ENCODE peak calls at places on chromosome 5, in ten cellular contexts. One of them, this sample, is unnamed.

GRCh38 chr5:53642006-53642405 is 81.6 kb downstream of the NDUFS4 start:
- DNase-seq in activated CD8-positive, alpha-beta T cell treated with anti-CD3 and anti-CD28 coated beads for 36 hours: no peak
- DNase-seq in IMR-90: peak; percentile 17
- DNase-seq in cardiac fibroblast: peak; percentile 47
- DNase-seq in tibial artery: no peak
- DNase-seq in CD8-positive, alpha-beta T cell: no peak
- DNase-seq in breast epithelium: no peak
- DNase-seq in AG10803: peak; percentile 62
- DNase-seq in stomach: no peak
- DNase-seq in fibroblast of villous mesenchyme: peak; percentile 55
- DNase-seq in this sample: no peak

GRCh38 chr5:8329773-8330172 is 460.8 kb downstream of the MTRR start:
- DNase-seq in tibial artery: no peak
- DNase-seq in fibroblast of villous mesenchyme: no peak
- DNase-seq in CD8-positive, alpha-beta T cell: no peak
- DNase-seq in AG10803: peak; percentile 11
- DNase-seq in activated CD8-positive, alpha-beta T cell treated with anti-CD3 and anti-CD28 coated beads for 36 hours: no peak
- DNase-seq in stomach: no peak
- DNase-seq in breast epithelium: no peak
- DNase-seq in IMR-90: peak; percentile 48
- DNase-seq in cardiac fibroblast: no peak
- DNase-seq in this sample: no peak

GRCh38 chr5:172473427-172473826 is 19.1 kb upstream of the SH3PXD2B start:
- DNase-seq in cardiac fibroblast: no peak
- DNase-seq in AG10803: no peak
- DNase-seq in activated CD8-positive, alpha-beta T cell treated with anti-CD3 and anti-CD28 coated beads for 36 hours: no peak
- DNase-seq in stomach: no peak
- DNase-seq in CD8-positive, alpha-beta T cell: no peak
- DNase-seq in fibroblast of villous mesenchyme: no peak
- DNase-seq in IMR-90: no peak
- DNase-seq in breast epithelium: no peak
- DNase-seq in tibial artery: peak; percentile 55
- DNase-seq in this sample: no peak

GRCh38 chr5:89844548-89844947 is 565.0 kb downstream of the CETN3 start:
- DNase-seq in stomach: no peak
- DNase-seq in activated CD8-positive, alpha-beta T cell treated with anti-CD3 and anti-CD28 coated beads for 36 hours: no peak
- DNase-seq in AG10803: no peak
- DNase-seq in tibial artery: no peak
- DNase-seq in CD8-positive, alpha-beta T cell: no peak
- DNase-seq in cardiac fibroblast: peak; percentile 5
- DNase-seq in IMR-90: no peak
- DNase-seq in breast epithelium: no peak
- DNase-seq in fibroblast of villous mesenchyme: no peak
- DNase-seq in this sample: no peak

GRCh38 chr5:125717209-125717608 is 706.0 kb upstream of the GRAMD2B start:
- DNase-seq in activated CD8-positive, alpha-beta T cell treated with anti-CD3 and anti-CD28 coated beads for 36 hours: no peak
- DNase-seq in breast epithelium: no peak
- DNase-seq in fibroblast of villous mesenchyme: peak; percentile 82
- DNase-seq in cardiac fibroblast: peak; percentile 43
- DNase-seq in IMR-90: peak; percentile 96
- DNase-seq in stomach: no peak
- DNase-seq in CD8-positive, alpha-beta T cell: no peak
- DNase-seq in AG10803: peak; percentile 8
- DNase-seq in tibial artery: no peak
- DNase-seq in this sample: no peak

GRCh38 chr5:45793638-45794532 is 97.7 kb upstream of the HCN1 start:
- DNase-seq in fibroblast of villous mesenchyme: no peak
- DNase-seq in breast epithelium: no peak
- DNase-seq in CD8-positive, alpha-beta T cell: no peak
- DNase-seq in IMR-90: no peak
- DNase-seq in cardiac fibroblast: no peak
- DNase-seq in activated CD8-positive, alpha-beta T cell treated with anti-CD3 and anti-CD28 coated beads for 36 hours: no peak
- DNase-seq in tibial artery: no peak
- DNase-seq in AG10803: no peak
- DNase-seq in stomach: no peak
- DNase-seq in this sample: no peak

GRCh38 chr5:42784132-42784531 is 27.5 kb downstream of the CCDC152 start:
- DNase-seq in AG10803: peak; percentile 5
- DNase-seq in CD8-positive, alpha-beta T cell: no peak
- DNase-seq in cardiac fibroblast: no peak
- DNase-seq in activated CD8-positive, alpha-beta T cell treated with anti-CD3 and anti-CD28 coated beads for 36 hours: no peak
- DNase-seq in IMR-90: no peak
- DNase-seq in breast epithelium: no peak
- DNase-seq in stomach: no peak
- DNase-seq in fibroblast of villous mesenchyme: no peak
- DNase-seq in tibial artery: no peak
- DNase-seq in this sample: no peak

GRCh38 chr5:56253924-56254323 is 20.8 kb upstream of the ANKRD55 start:
- DNase-seq in cardiac fibroblast: no peak
- DNase-seq in stomach: no peak
- DNase-seq in fibroblast of villous mesenchyme: no peak
- DNase-seq in breast epithelium: no peak
- DNase-seq in IMR-90: no peak
- DNase-seq in tibial artery: no peak
- DNase-seq in CD8-positive, alpha-beta T cell: no peak
- DNase-seq in AG10803: no peak
- DNase-seq in activated CD8-positive, alpha-beta T cell treated with anti-CD3 and anti-CD28 coated beads for 36 hours: no peak
- DNase-seq in this sample: no peak

GRCh38 chr5:180639287-180639686 is 10.1 kb downstream of the FLT4 start:
- DNase-seq in CD8-positive, alpha-beta T cell: no peak
- DNase-seq in AG10803: no peak
- DNase-seq in cardiac fibroblast: no peak
- DNase-seq in IMR-90: no peak
- DNase-seq in activated CD8-positive, alpha-beta T cell treated with anti-CD3 and anti-CD28 coated beads for 36 hours: no peak
- DNase-seq in tibial artery: no peak
- DNase-seq in stomach: no peak
- DNase-seq in breast epithelium: no peak
- DNase-seq in fibroblast of villous mesenchyme: no peak
- DNase-seq in this sample: no peak

GRCh38 chr5:126198509-126198908 is 224.7 kb upstream of the GRAMD2B start:
- DNase-seq in stomach: no peak
- DNase-seq in CD8-positive, alpha-beta T cell: no peak
- DNase-seq in AG10803: no peak
- DNase-seq in tibial artery: no peak
- DNase-seq in cardiac fibroblast: no peak
- DNase-seq in breast epithelium: no peak
- DNase-seq in activated CD8-positive, alpha-beta T cell treated with anti-CD3 and anti-CD28 coated beads for 36 hours: no peak
- DNase-seq in fibroblast of villous mesenchyme: no peak
- DNase-seq in IMR-90: no peak
- DNase-seq in this sample: no peak

GRCh38 chr5:758698-759053 is 25.9 kb downstream of the ZDHHC11B start:
- DNase-seq in IMR-90: no peak
- DNase-seq in fibroblast of villous mesenchyme: no peak
- DNase-seq in CD8-positive, alpha-beta T cell: no peak
- DNase-seq in cardiac fibroblast: no peak
- DNase-seq in breast epithelium: no peak
- DNase-seq in activated CD8-positive, alpha-beta T cell treated with anti-CD3 and anti-CD28 coated beads for 36 hours: no peak
- DNase-seq in AG10803: no peak
- DNase-seq in stomach: no peak
- DNase-seq in tibial artery: no peak
- DNase-seq in this sample: no peak

GRCh38 chr5:90807483-90807882 is 248.9 kb downstream of the ADGRV1 start:
- DNase-seq in AG10803: no peak
- DNase-seq in activated CD8-positive, alpha-beta T cell treated with anti-CD3 and anti-CD28 coated beads for 36 hours: no peak
- DNase-seq in cardiac fibroblast: no peak
- DNase-seq in stomach: peak; percentile 29
- DNase-seq in CD8-positive, alpha-beta T cell: no peak
- DNase-seq in IMR-90: no peak
- DNase-seq in breast epithelium: no peak
- DNase-seq in fibroblast of villous mesenchyme: no peak
- DNase-seq in tibial artery: no peak
- DNase-seq in this sample: no peak

GRCh38 chr5:172771439-172772111 is 580 bp upstream of the DUSP1 start:
- DNase-seq in tibial artery: no peak
- DNase-seq in IMR-90: no peak
- DNase-seq in fibroblast of villous mesenchyme: no peak
- DNase-seq in stomach: no peak
- DNase-seq in AG10803: peak; percentile 48
- DNase-seq in CD8-positive, alpha-beta T cell: no peak
- DNase-seq in activated CD8-positive, alpha-beta T cell treated with anti-CD3 and anti-CD28 coated beads for 36 hours: peak; percentile 36
- DNase-seq in breast epithelium: no peak
- DNase-seq in cardiac fibroblast: no peak
- DNase-seq in this sample: no peak

GRCh38 chr5:160128632-160129031 is 9.4 kb upstream of the PWWP2A start:
- DNase-seq in fibroblast of villous mesenchyme: no peak
- DNase-seq in tibial artery: no peak
- DNase-seq in cardiac fibroblast: no peak
- DNase-seq in activated CD8-positive, alpha-beta T cell treated with anti-CD3 and anti-CD28 coated beads for 36 hours: no peak
- DNase-seq in breast epithelium: no peak
- DNase-seq in stomach: no peak
- DNase-seq in AG10803: no peak
- DNase-seq in CD8-positive, alpha-beta T cell: no peak
- DNase-seq in IMR-90: no peak
- DNase-seq in this sample: no peak

GRCh38 chr5:158384535-158385421 is 525.8 kb upstream of the CLINT1 start:
- DNase-seq in fibroblast of villous mesenchyme: peak; percentile 67
- DNase-seq in activated CD8-positive, alpha-beta T cell treated with anti-CD3 and anti-CD28 coated beads for 36 hours: no peak
- DNase-seq in tibial artery: no peak
- DNase-seq in CD8-positive, alpha-beta T cell: no peak
- DNase-seq in cardiac fibroblast: peak; percentile 87
- DNase-seq in IMR-90: peak; percentile 97
- DNase-seq in stomach: no peak
- DNase-seq in AG10803: peak; percentile 96
- DNase-seq in breast epithelium: no peak
- DNase-seq in this sample: no peak

GRCh38 chr5:121630402-121630801 is 221.3 kb upstream of the FTMT start:
- DNase-seq in stomach: no peak
- DNase-seq in cardiac fibroblast: peak; percentile 6
- DNase-seq in breast epithelium: no peak
- DNase-seq in activated CD8-positive, alpha-beta T cell treated with anti-CD3 and anti-CD28 coated beads for 36 hours: no peak
- DNase-seq in tibial artery: no peak
- DNase-seq in fibroblast of villous mesenchyme: peak; percentile 8
- DNase-seq in IMR-90: peak; percentile 0
- DNase-seq in AG10803: peak; percentile 22
- DNase-seq in CD8-positive, alpha-beta T cell: no peak
- DNase-seq in this sample: no peak
- TF ChIP-seq CTCF in stomach: no peak
- TF ChIP-seq CTCF in cardiac fibroblast: no peak
- TF ChIP-seq CTCF in breast epithelium: no peak
- TF ChIP-seq CTCF in activated CD8-positive, alpha-beta T cell treated with anti-CD3 and anti-CD28 coated beads for 36 hours: no peak
- TF ChIP-seq CTCF in tibial artery: no peak
- TF ChIP-seq CTCF in fibroblast of villous mesenchyme: peak; percentile 15
- TF ChIP-seq CTCF in IMR-90: peak; percentile 3
- TF ChIP-seq CTCF in AG10803: peak; percentile 40
- TF ChIP-seq CTCF in CD8-positive, alpha-beta T cell: no peak
- TF ChIP-seq CTCF in this sample: no peak

GRCh38 chr5:115545065-115545882 is 699 bp upstream of the FEM1C start:
- DNase-seq in fibroblast of villous mesenchyme: no peak
- DNase-seq in tibial artery: no peak
- DNase-seq in stomach: no peak
- DNase-seq in cardiac fibroblast: no peak
- DNase-seq in breast epithelium: no peak
- DNase-seq in IMR-90: peak; percentile 49
- DNase-seq in AG10803: no peak
- DNase-seq in activated CD8-positive, alpha-beta T cell treated with anti-CD3 and anti-CD28 coated beads for 36 hours: no peak
- DNase-seq in CD8-positive, alpha-beta T cell: no peak
- DNase-seq in this sample: no peak

GRCh38 chr5:115548683-115549082 is 4.1 kb upstream of the FEM1C start:
- DNase-seq in breast epithelium: no peak
- DNase-seq in fibroblast of villous mesenchyme: no peak
- DNase-seq in IMR-90: no peak
- DNase-seq in AG10803: no peak
- DNase-seq in cardiac fibroblast: no peak
- DNase-seq in CD8-positive, alpha-beta T cell: no peak
- DNase-seq in stomach: no peak
- DNase-seq in tibial artery: no peak
- DNase-seq in activated CD8-positive, alpha-beta T cell treated with anti-CD3 and anti-CD28 coated beads for 36 hours: no peak
- DNase-seq in this sample: no peak

GRCh38 chr5:115551415-115551814 is 6.8 kb upstream of the FEM1C start:
- DNase-seq in AG10803: peak; percentile 25
- DNase-seq in IMR-90: no peak
- DNase-seq in breast epithelium: no peak
- DNase-seq in fibroblast of villous mesenchyme: peak; percentile 57
- DNase-seq in tibial artery: no peak
- DNase-seq in cardiac fibroblast: peak; percentile 66
- DNase-seq in stomach: no peak
- DNase-seq in CD8-positive, alpha-beta T cell: no peak
- DNase-seq in activated CD8-positive, alpha-beta T cell treated with anti-CD3 and anti-CD28 coated beads for 36 hours: no peak
- DNase-seq in this sample: no peak

GRCh38 chr5:115553082-115553481 is 8.5 kb upstream of the FEM1C start:
- DNase-seq in cardiac fibroblast: no peak
- DNase-seq in AG10803: no peak
- DNase-seq in activated CD8-positive, alpha-beta T cell treated with anti-CD3 and anti-CD28 coated beads for 36 hours: no peak
- DNase-seq in CD8-positive, alpha-beta T cell: no peak
- DNase-seq in fibroblast of villous mesenchyme: no peak
- DNase-seq in stomach: no peak
- DNase-seq in IMR-90: peak; percentile 46
- DNase-seq in breast epithelium: no peak
- DNase-seq in tibial artery: no peak
- DNase-seq in this sample: no peak

GRCh38 chr5:115549154-115549553 is 4.6 kb upstream of the FEM1C start:
- DNase-seq in activated CD8-positive, alpha-beta T cell treated with anti-CD3 and anti-CD28 coated beads for 36 hours: peak; percentile 32
- DNase-seq in cardiac fibroblast: peak; percentile 38
- DNase-seq in fibroblast of villous mesenchyme: no peak
- DNase-seq in AG10803: no peak
- DNase-seq in stomach: no peak
- DNase-seq in CD8-positive, alpha-beta T cell: no peak
- DNase-seq in breast epithelium: no peak
- DNase-seq in IMR-90: peak; percentile 19
- DNase-seq in tibial artery: no peak
- DNase-seq in this sample: no peak
- TF ChIP-seq CTCF in activated CD8-positive, alpha-beta T cell treated with anti-CD3 and anti-CD28 coated beads for 36 hours: no peak
- TF ChIP-seq CTCF in cardiac fibroblast: peak; percentile 40
- TF ChIP-seq CTCF in fibroblast of villous mesenchyme: peak; percentile 34
- TF ChIP-seq CTCF in AG10803: no peak
- TF ChIP-seq CTCF in stomach: no peak
- TF ChIP-seq CTCF in CD8-positive, alpha-beta T cell: no peak
- TF ChIP-seq CTCF in breast epithelium: no peak
- TF ChIP-seq CTCF in IMR-90: peak; percentile 40
- TF ChIP-seq CTCF in tibial artery: no peak
- TF ChIP-seq CTCF in this sample: no peak

DNA sequence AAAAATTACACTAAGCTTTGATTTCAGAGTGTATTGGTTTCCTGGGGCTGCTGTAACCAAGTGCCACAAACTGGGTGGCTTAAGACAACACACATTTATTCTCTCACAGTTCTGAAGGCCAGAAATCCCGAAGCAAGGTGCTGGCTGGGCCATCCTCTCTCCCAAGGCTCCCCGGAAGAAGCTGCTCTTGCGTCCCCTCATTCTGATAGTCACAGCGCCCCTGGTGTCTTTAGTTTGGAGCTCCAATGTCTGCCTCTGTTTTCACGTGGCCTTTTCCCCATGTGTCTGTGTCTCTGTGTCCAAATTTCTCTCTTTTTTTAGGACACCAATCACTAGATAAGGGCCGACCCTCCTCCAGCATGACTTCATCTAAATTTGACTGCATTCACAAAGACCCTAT is 56.7 kb downstream of the ROPN1L start:
- DNase-seq in breast epithelium: no peak
- DNase-seq in activated CD8-positive, alpha-beta T cell treated with anti-CD3 and anti-CD28 coated beads for 36 hours: no peak
- DNase-seq in fibroblast of villous mesenchyme: no peak
- DNase-seq in cardiac fibroblast: no peak
- DNase-seq in AG10803: no peak
- DNase-seq in tibial artery: no peak
- DNase-seq in IMR-90: no peak
- DNase-seq in CD8-positive, alpha-beta T cell: no peak
- DNase-seq in stomach: no peak
- DNase-seq in this sample: no peak
- TF ChIP-seq CTCF in breast epithelium: no peak
- TF ChIP-seq CTCF in activated CD8-positive, alpha-beta T cell treated with anti-CD3 and anti-CD28 coated beads for 36 hours: no peak
- TF ChIP-seq CTCF in fibroblast of villous mesenchyme: no peak
- TF ChIP-seq CTCF in cardiac fibroblast: no peak
- TF ChIP-seq CTCF in AG10803: no peak
- TF ChIP-seq CTCF in tibial artery: no peak
- TF ChIP-seq CTCF in IMR-90: no peak
- TF ChIP-seq CTCF in CD8-positive, alpha-beta T cell: no peak
- TF ChIP-seq CTCF in stomach: no peak
- TF ChIP-seq CTCF in this sample: no peak

GRCh38 chr5:32646570-32646969 is 61.2 kb downstream of the SUB1 start:
- DNase-seq in AG10803: no peak
- DNase-seq in stomach: no peak
- DNase-seq in CD8-positive, alpha-beta T cell: no peak
- DNase-seq in IMR-90: no peak
- DNase-seq in cardiac fibroblast: no peak
- DNase-seq in activated CD8-positive, alpha-beta T cell treated with anti-CD3 and anti-CD28 coated beads for 36 hours: no peak
- DNase-seq in tibial artery: no peak
- DNase-seq in breast epithelium: no peak
- DNase-seq in fibroblast of villous mesenchyme: no peak
- DNase-seq in this sample: no peak
- TF ChIP-seq CTCF in AG10803: no peak
- TF ChIP-seq CTCF in stomach: no peak
- TF ChIP-seq CTCF in CD8-positive, alpha-beta T cell: no peak
- TF ChIP-seq CTCF in IMR-90: no peak
- TF ChIP-seq CTCF in cardiac fibroblast: no peak
- TF ChIP-seq CTCF in activated CD8-positive, alpha-beta T cell treated with anti-CD3 and anti-CD28 coated beads for 36 hours: no peak
- TF ChIP-seq CTCF in tibial artery: no peak
- TF ChIP-seq CTCF in breast epithelium: no peak
- TF ChIP-seq CTCF in fibroblast of villous mesenchyme: no peak
- TF ChIP-seq CTCF in this sample: no peak

This sample was measured in lower leg skin.